ENCODE peak calls at places on chromosomes 4 and X, in four cellular contexts. One of them, this sample, is unnamed.
A peak's percentile ranks its signal among the peaks of the same experiment; 100 is the strongest.

GRCh38 chr4:5758741-5759140 is 47.7 kb downstream of the EVC start:
- DNase-seq in K562: no peak
- DNase-seq in colonic mucosa: no peak
- DNase-seq in adipocyte: peak; percentile 89
- DNase-seq in this sample: no peak

GRCh38 chr4:5988086-5988845 is 30.0 kb downstream of the C4orf50 start:
- DNase-seq in K562: no peak
- DNase-seq in colonic mucosa: no peak
- DNase-seq in adipocyte: no peak
- DNase-seq in this sample: peak; percentile 84

GRCh38 chr4:147736458-147736857 is 4.6 kb downstream of the ARHGAP10 start:
- DNase-seq in K562: no peak
- DNase-seq in colonic mucosa: no peak
- DNase-seq in adipocyte: peak; percentile 79
- DNase-seq in this sample: no peak

GRCh38 chr4:152220201-152220666 is 315.7 kb downstream of the FBXW7 start:
- DNase-seq in K562: no peak
- DNase-seq in colonic mucosa: no peak
- DNase-seq in adipocyte: no peak
- DNase-seq in this sample: no peak

GRCh38 chr4:93983133-93983532 is 154.6 kb downstream of the ATOH1 start:
- DNase-seq in K562: no peak
- DNase-seq in colonic mucosa: no peak
- DNase-seq in adipocyte: no peak
- DNase-seq in this sample: no peak

GRCh38 chr4:85774489-85774888 is 299.5 kb downstream of the ARHGAP24 start:
- DNase-seq in K562: no peak
- DNase-seq in colonic mucosa: no peak
- DNase-seq in adipocyte: no peak
- DNase-seq in this sample: no peak

GRCh38 chr4:174262624-174263444 is 20.6 kb downstream of the FBXO8 start:
- DNase-seq in K562: no peak
- DNase-seq in colonic mucosa: no peak
- DNase-seq in adipocyte: no peak
- DNase-seq in this sample: no peak

GRCh38 chr4:1093391-1094335 is 19.7 kb downstream of the RNF212 start:
- DNase-seq in K562: no peak
- DNase-seq in colonic mucosa: no peak
- DNase-seq in adipocyte: no peak
- DNase-seq in this sample: no peak

GRCh38 chr4:15756361-15756861 is 21.7 kb upstream of the CD38 start:
- DNase-seq in K562: peak; percentile 12
- DNase-seq in colonic mucosa: peak; percentile 24
- DNase-seq in adipocyte: no peak
- DNase-seq in this sample: peak; percentile 72

GRCh38 chr4:29277381-29277780 is 1442.8 kb upstream of the PCDH7 start:
- DNase-seq in K562: no peak
- DNase-seq in colonic mucosa: no peak
- DNase-seq in adipocyte: peak; percentile 55
- DNase-seq in this sample: no peak

GRCh38 chr4:2828758-2829181 is 14.9 kb upstream of the ADD1 start:
- DNase-seq in K562: no peak
- DNase-seq in colonic mucosa: no peak
- DNase-seq in adipocyte: no peak
- DNase-seq in this sample: no peak

GRCh38 chrX:123860983-123861382 is 1.1 kb downstream of the XIAP start:
- DNase-seq in K562: peak; percentile 51
- DNase-seq in colonic mucosa: no peak
- DNase-seq in adipocyte: peak; percentile 52
- DNase-seq in this sample: peak; percentile 47

GRCh38 chr4:144715230-144715629 is 69.3 kb downstream of the HHIP start:
- DNase-seq in K562: no peak
- DNase-seq in colonic mucosa: no peak
- DNase-seq in adipocyte: no peak
- DNase-seq in this sample: peak; percentile 44

GRCh38 chr4:176587920-176588319 is 204.8 kb downstream of the VEGFC start:
- DNase-seq in K562: no peak
- DNase-seq in colonic mucosa: no peak
- DNase-seq in adipocyte: peak; percentile 95
- DNase-seq in this sample: no peak

GRCh38 chr4:20995591-20995990 is 295.3 kb downstream of the PACRGL start:
- DNase-seq in K562: no peak
- DNase-seq in colonic mucosa: no peak
- DNase-seq in adipocyte: no peak
- DNase-seq in this sample: no peak

DNA sequence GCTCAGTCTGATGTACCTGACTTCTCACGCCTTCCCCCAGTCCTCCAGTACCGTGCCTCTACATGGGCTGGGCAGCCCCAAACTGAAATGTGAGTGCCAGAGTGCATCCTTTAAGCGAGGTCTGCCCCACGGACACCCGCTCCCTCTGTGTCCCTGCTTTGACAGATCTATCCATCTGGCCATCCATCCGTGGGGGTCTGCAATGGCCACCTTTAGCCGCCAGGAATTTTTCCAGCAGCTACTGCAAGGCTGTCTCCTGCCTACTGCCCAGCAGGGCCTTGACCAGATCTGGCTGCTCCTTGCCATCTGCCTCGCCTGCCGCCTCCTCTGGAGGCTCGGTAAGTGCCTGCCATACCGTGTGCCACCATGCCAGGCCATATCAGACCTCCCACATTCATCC is 827 bp downstream of the PORCN start:
- DNase-seq in K562: no peak
- DNase-seq in colonic mucosa: no peak
- DNase-seq in adipocyte: no peak
- DNase-seq in this sample: no peak
- H3K9ac ChIP-seq in K562: peak overlapping the region; percentile 71
- H3K9ac ChIP-seq in colonic mucosa: peak overlapping the region; percentile 52
- H3K9ac ChIP-seq in adipocyte: peak overlapping the region; percentile 86
- H3K9ac ChIP-seq in this sample: no peak overlapping the region

GRCh38 chr4:105191621-105192210 is 45.0 kb downstream of the TET2 start:
- DNase-seq in K562: no peak
- DNase-seq in colonic mucosa: no peak
- DNase-seq in adipocyte: peak; percentile 37
- DNase-seq in this sample: no peak
- H3K9ac ChIP-seq in K562: no peak overlapping the region
- H3K9ac ChIP-seq in colonic mucosa: no peak overlapping the region
- H3K9ac ChIP-seq in adipocyte: no peak overlapping the region
- H3K9ac ChIP-seq in this sample: no peak overlapping the region

GRCh38 chr4:118834070-118834469 is 1.9 kb downstream of the SEC24D start:
- DNase-seq in K562: no peak
- DNase-seq in colonic mucosa: no peak
- DNase-seq in adipocyte: peak; percentile 36
- DNase-seq in this sample: no peak

GRCh38 chr4:118835896-118836762 is at the start of gene SEC24D:
- DNase-seq in K562: peak; percentile 91
- DNase-seq in colonic mucosa: peak; percentile 89
- DNase-seq in adipocyte: peak; percentile 96
- DNase-seq in this sample: peak; percentile 97

GRCh38 chr4:118839221-118839927 is 3.4 kb upstream of the SEC24D start:
- DNase-seq in K562: no peak
- DNase-seq in colonic mucosa: no peak
- DNase-seq in adipocyte: no peak
- DNase-seq in this sample: no peak

GRCh38 chr4:118834960-118835895 is 698 bp downstream of the SEC24D start:
- DNase-seq in K562: peak; percentile 69
- DNase-seq in colonic mucosa: peak; percentile 72
- DNase-seq in adipocyte: peak; percentile 90
- DNase-seq in this sample: peak; percentile 86

DNA sequence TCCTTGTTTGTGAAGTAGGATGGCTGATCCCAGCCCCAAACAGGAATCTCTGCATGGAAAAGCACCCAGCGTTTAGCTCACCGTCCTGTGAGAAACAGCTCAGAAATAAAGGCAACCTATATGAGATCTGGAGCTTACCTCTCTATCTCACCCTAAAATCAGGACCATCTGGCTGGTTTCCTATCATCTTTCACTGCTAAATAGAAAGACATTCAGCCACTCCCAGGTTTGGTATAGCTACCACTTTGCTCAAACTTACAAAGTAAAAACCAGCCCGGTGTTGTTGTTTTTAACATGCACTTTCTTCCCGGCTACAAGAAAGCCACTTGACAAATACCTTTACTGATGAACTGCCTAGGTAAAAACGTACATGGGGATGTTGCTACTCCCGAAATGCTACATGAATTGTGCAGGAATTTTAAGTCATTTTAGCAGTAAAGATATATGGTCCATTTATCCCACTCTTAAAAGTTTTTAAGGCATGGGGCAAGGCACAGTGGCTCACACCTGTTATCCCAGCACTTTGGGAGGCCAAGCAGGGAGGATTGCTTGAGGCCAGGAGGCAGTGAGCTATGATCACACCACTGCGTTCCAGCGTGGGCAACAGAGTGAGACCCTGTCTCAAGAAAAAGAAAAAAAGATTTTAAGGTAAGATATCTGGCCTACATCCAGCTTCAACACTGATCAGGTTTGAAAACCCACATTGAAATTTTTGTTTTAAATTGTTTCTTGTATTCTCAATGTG is 1.0 kb upstream of the SEC24D start:
- DNase-seq in K562: peak; percentile 24
- DNase-seq in colonic mucosa: no peak
- DNase-seq in adipocyte: peak; percentile 14
- DNase-seq in this sample: peak; percentile 56
- H3K9ac ChIP-seq in K562: peak overlapping the region; percentile 88
- H3K9ac ChIP-seq in colonic mucosa: peak overlapping the region; percentile 65
- H3K9ac ChIP-seq in adipocyte: peak overlapping the region; percentile 95
- H3K9ac ChIP-seq in this sample: peak overlapping the region; percentile 90

GRCh38 chrX:1477801-1478458 is 25.2 kb upstream of the ASMTL start:
- DNase-seq in K562: peak; percentile 36
- DNase-seq in colonic mucosa: peak; percentile 7
- DNase-seq in adipocyte: no peak
- DNase-seq in this sample: no peak

GRCh38 chrX:1480082-1480785 is 27.5 kb upstream of the ASMTL start:
- DNase-seq in K562: no peak
- DNase-seq in colonic mucosa: no peak
- DNase-seq in adipocyte: no peak
- DNase-seq in this sample: no peak

GRCh38 chrX:1475881-1476280 is 23.2 kb upstream of the ASMTL start:
- DNase-seq in K562: no peak
- DNase-seq in colonic mucosa: peak; percentile 7
- DNase-seq in adipocyte: no peak
- DNase-seq in this sample: no peak

GRCh38 chrX:1476682-1477081 is 24.0 kb upstream of the ASMTL start:
- DNase-seq in K562: no peak
- DNase-seq in colonic mucosa: peak; percentile 4
- DNase-seq in adipocyte: no peak
- DNase-seq in this sample: no peak

DNA sequence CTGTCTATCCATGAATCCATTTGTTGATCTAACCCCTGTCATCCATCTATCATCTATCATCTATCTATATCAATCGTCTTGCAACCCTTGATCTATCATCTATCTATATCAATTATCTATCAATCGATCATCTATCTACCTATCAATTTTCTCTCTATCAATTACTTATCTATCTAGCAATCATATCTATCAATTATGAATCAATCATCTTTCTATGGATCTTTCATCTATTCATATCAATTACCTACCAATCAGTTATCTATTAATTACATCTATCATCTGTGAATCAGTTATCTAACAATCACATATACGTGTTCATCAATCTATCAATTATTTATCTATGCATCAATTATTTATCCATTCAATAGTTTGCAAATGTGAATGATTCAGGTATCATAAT is 24.5 kb upstream of the ASMTL start:
- DNase-seq in K562: no peak
- DNase-seq in colonic mucosa: no peak
- DNase-seq in adipocyte: no peak
- DNase-seq in this sample: no peak
- H3K9ac ChIP-seq in K562: no peak overlapping the region
- H3K9ac ChIP-seq in colonic mucosa: no peak overlapping the region
- H3K9ac ChIP-seq in adipocyte: no peak overlapping the region
- H3K9ac ChIP-seq in this sample: no peak overlapping the region

GRCh38 chrX:149453911-149454820 is 50.9 kb downstream of the IDS start:
- DNase-seq in K562: no peak
- DNase-seq in colonic mucosa: no peak
- DNase-seq in adipocyte: no peak
- DNase-seq in this sample: no peak
- H3K9ac ChIP-seq in K562: no peak overlapping the region
- H3K9ac ChIP-seq in colonic mucosa: no peak overlapping the region
- H3K9ac ChIP-seq in adipocyte: no peak overlapping the region
- H3K9ac ChIP-seq in this sample: no peak overlapping the region